ENCODE peak calls at places on chromosome 17, in eight cellular contexts. One of them, this sample, is unnamed.
A peak's percentile ranks its signal among the peaks of the same experiment; 100 is the strongest.

GRCh38 chr17:66330646-66331037 is 28.2 kb downstream of the PRKCA start:
- DNase-seq in cardiac muscle cell: no peak
- DNase-seq in tibial nerve: no peak
- DNase-seq in right atrium auricular region: no peak
- DNase-seq in colonic mucosa: no peak
- DNase-seq in transverse colon: no peak
- DNase-seq in ascending aorta: no peak
- DNase-seq in thoracic aorta: no peak
- DNase-seq in this sample: no peak

GRCh38 chr17:66655861-66656260 is 179.1 kb upstream of the CACNG5 start:
- DNase-seq in cardiac muscle cell: peak; percentile 55
- DNase-seq in tibial nerve: no peak
- DNase-seq in right atrium auricular region: no peak
- DNase-seq in colonic mucosa: no peak
- DNase-seq in transverse colon: no peak
- DNase-seq in ascending aorta: no peak
- DNase-seq in thoracic aorta: no peak
- DNase-seq in this sample: no peak

GRCh38 chr17:32627233-32628008 is 140.6 kb downstream of the CDK5R1 start:
- DNase-seq in cardiac muscle cell: peak; percentile 35
- DNase-seq in tibial nerve: no peak
- DNase-seq in right atrium auricular region: no peak
- DNase-seq in colonic mucosa: no peak
- DNase-seq in transverse colon: no peak
- DNase-seq in ascending aorta: no peak
- DNase-seq in thoracic aorta: no peak
- DNase-seq in this sample: no peak

GRCh38 chr17:11182430-11182829 is 58.6 kb upstream of the SHISA6 start:
- DNase-seq in cardiac muscle cell: no peak
- DNase-seq in tibial nerve: no peak
- DNase-seq in right atrium auricular region: no peak
- DNase-seq in colonic mucosa: peak; percentile 21
- DNase-seq in transverse colon: no peak
- DNase-seq in ascending aorta: no peak
- DNase-seq in thoracic aorta: no peak
- DNase-seq in this sample: no peak

GRCh38 chr17:48871551-48872351 is 20.8 kb upstream of the ATP5MC1 start:
- DNase-seq in cardiac muscle cell: peak; percentile 25
- DNase-seq in tibial nerve: peak; percentile 45
- DNase-seq in right atrium auricular region: no peak
- DNase-seq in colonic mucosa: peak; percentile 91
- DNase-seq in transverse colon: peak; percentile 86
- DNase-seq in ascending aorta: no peak
- DNase-seq in thoracic aorta: no peak
- DNase-seq in this sample: no peak

GRCh38 chr17:30414486-30414885 is 35.8 kb downstream of the CPD start:
- DNase-seq in cardiac muscle cell: no peak
- DNase-seq in tibial nerve: no peak
- DNase-seq in right atrium auricular region: no peak
- DNase-seq in colonic mucosa: no peak
- DNase-seq in transverse colon: no peak
- DNase-seq in ascending aorta: no peak
- DNase-seq in thoracic aorta: no peak
- DNase-seq in this sample: peak; percentile 48

GRCh38 chr17:57459286-57459915 is 203.1 kb downstream of the MSI2 start:
- DNase-seq in cardiac muscle cell: peak; percentile 57
- DNase-seq in tibial nerve: no peak
- DNase-seq in right atrium auricular region: no peak
- DNase-seq in colonic mucosa: no peak
- DNase-seq in transverse colon: no peak
- DNase-seq in ascending aorta: no peak
- DNase-seq in thoracic aorta: no peak
- DNase-seq in this sample: no peak

GRCh38 chr17:34503804-34504203 is 75.6 kb upstream of the TMEM132E start:
- DNase-seq in cardiac muscle cell: peak; percentile 23
- DNase-seq in tibial nerve: no peak
- DNase-seq in right atrium auricular region: no peak
- DNase-seq in colonic mucosa: no peak
- DNase-seq in transverse colon: peak; percentile 14
- DNase-seq in ascending aorta: no peak
- DNase-seq in thoracic aorta: no peak
- DNase-seq in this sample: no peak

GRCh38 chr17:61167050-61167449 is 232.6 kb upstream of the TBX2 start:
- DNase-seq in cardiac muscle cell: no peak
- DNase-seq in tibial nerve: no peak
- DNase-seq in right atrium auricular region: no peak
- DNase-seq in colonic mucosa: no peak
- DNase-seq in transverse colon: no peak
- DNase-seq in ascending aorta: no peak
- DNase-seq in thoracic aorta: no peak
- DNase-seq in this sample: no peak

GRCh38 chr17:17081304-17081940 is 39.2 kb downstream of the MPRIP start:
- DNase-seq in cardiac muscle cell: peak; percentile 24
- DNase-seq in tibial nerve: no peak
- DNase-seq in right atrium auricular region: no peak
- DNase-seq in colonic mucosa: no peak
- DNase-seq in transverse colon: no peak
- DNase-seq in ascending aorta: no peak
- DNase-seq in thoracic aorta: no peak
- DNase-seq in this sample: no peak

GRCh38 chr17:47622179-47622549 is 27.6 kb upstream of the KPNB1 start:
- DNase-seq in cardiac muscle cell: peak; percentile 13
- DNase-seq in tibial nerve: no peak
- DNase-seq in right atrium auricular region: no peak
- DNase-seq in colonic mucosa: no peak
- DNase-seq in transverse colon: no peak
- DNase-seq in ascending aorta: no peak
- DNase-seq in thoracic aorta: no peak
- DNase-seq in this sample: no peak

GRCh38 chr17:3965123-3965800 is 1.0 kb upstream of the ATP2A3 start:
- DNase-seq in cardiac muscle cell: peak; percentile 58
- DNase-seq in tibial nerve: peak; percentile 31
- DNase-seq in right atrium auricular region: peak; percentile 66
- DNase-seq in colonic mucosa: peak; percentile 94
- DNase-seq in transverse colon: peak; percentile 91
- DNase-seq in ascending aorta: peak; percentile 80
- DNase-seq in thoracic aorta: no peak
- DNase-seq in this sample: no peak

GRCh38 chr17:56779898-56780777 is 53.6 kb downstream of the C17orf67 start:
- DNase-seq in cardiac muscle cell: peak; percentile 75
- DNase-seq in tibial nerve: peak; percentile 52
- DNase-seq in right atrium auricular region: peak; percentile 82
- DNase-seq in colonic mucosa: peak; percentile 79
- DNase-seq in transverse colon: peak; percentile 82
- DNase-seq in ascending aorta: peak; percentile 83
- DNase-seq in thoracic aorta: peak; percentile 3
- DNase-seq in this sample: no peak

GRCh38 chr17:8288336-8289102 is at the start of gene RANGRF:
- DNase-seq in cardiac muscle cell: peak; percentile 89
- DNase-seq in tibial nerve: peak; percentile 87
- DNase-seq in right atrium auricular region: peak; percentile 91
- DNase-seq in colonic mucosa: peak; percentile 95
- DNase-seq in transverse colon: peak; percentile 93
- DNase-seq in ascending aorta: peak; percentile 93
- DNase-seq in thoracic aorta: peak; percentile 57
- DNase-seq in this sample: no peak
- TF ChIP-seq CTCF in cardiac muscle cell: no peak
- TF ChIP-seq CTCF in tibial nerve: peak; percentile 13
- TF ChIP-seq CTCF in right atrium auricular region: no peak
- TF ChIP-seq CTCF in colonic mucosa: no peak
- TF ChIP-seq CTCF in transverse colon: no peak
- TF ChIP-seq CTCF in ascending aorta: no peak
- TF ChIP-seq CTCF in thoracic aorta: no peak
- TF ChIP-seq CTCF in this sample: no peak

DNA sequence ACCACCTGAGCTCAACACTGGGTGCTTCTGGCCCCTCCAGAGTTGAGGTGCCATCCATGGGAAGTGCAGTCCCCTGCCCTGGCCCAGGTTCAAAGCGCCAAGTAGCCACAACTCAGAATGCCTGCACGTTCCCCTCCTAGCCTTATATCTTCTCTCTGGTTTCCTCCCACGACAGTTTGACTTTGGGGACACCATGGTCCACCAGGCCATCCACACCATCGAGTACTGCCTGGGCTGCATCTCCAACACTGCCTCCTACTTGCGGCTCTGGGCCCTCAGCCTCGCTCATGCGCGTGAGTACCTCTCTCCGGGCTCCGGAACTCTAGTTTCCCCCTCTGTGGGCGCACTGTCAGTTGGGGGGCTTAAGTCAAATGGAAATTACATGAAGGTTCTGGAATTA is 22.4 kb upstream of the NAGLU start:
- DNase-seq in cardiac muscle cell: no peak
- DNase-seq in tibial nerve: no peak
- DNase-seq in right atrium auricular region: no peak
- DNase-seq in colonic mucosa: no peak
- DNase-seq in transverse colon: no peak
- DNase-seq in ascending aorta: no peak
- DNase-seq in thoracic aorta: no peak
- DNase-seq in this sample: no peak
- H3K36me3 ChIP-seq in cardiac muscle cell: peaks cover 8% of the 10 kb centered on the region
- H3K36me3 ChIP-seq in tibial nerve: peaks cover 49% of the 10 kb centered on the region
- H3K36me3 ChIP-seq in right atrium auricular region: peaks cover 40% of the 10 kb centered on the region
- H3K36me3 ChIP-seq in colonic mucosa: no peaks in the 10 kb centered on the region
- H3K36me3 ChIP-seq in transverse colon: peaks cover 10% of the 10 kb centered on the region
- H3K36me3 ChIP-seq in ascending aorta: peaks cover 35% of the 10 kb centered on the region
- H3K36me3 ChIP-seq in thoracic aorta: no peaks in the 10 kb centered on the region
- H3K36me3 ChIP-seq in this sample: peaks cover 12% of the 10 kb centered on the region

GRCh38 chr17:81083125-81083765 is 48.3 kb downstream of the BAIAP2 start:
- DNase-seq in cardiac muscle cell: no peak
- DNase-seq in tibial nerve: no peak
- DNase-seq in right atrium auricular region: no peak
- DNase-seq in colonic mucosa: no peak
- DNase-seq in transverse colon: no peak
- DNase-seq in ascending aorta: no peak
- DNase-seq in thoracic aorta: no peak
- DNase-seq in this sample: no peak

GRCh38 chr17:81082177-81083073 is 47.5 kb downstream of the BAIAP2 start:
- DNase-seq in cardiac muscle cell: no peak
- DNase-seq in tibial nerve: no peak
- DNase-seq in right atrium auricular region: no peak
- DNase-seq in colonic mucosa: no peak
- DNase-seq in transverse colon: no peak
- DNase-seq in ascending aorta: no peak
- DNase-seq in thoracic aorta: no peak
- DNase-seq in this sample: no peak

GRCh38 chr17:81081217-81081616 is 46.3 kb downstream of the BAIAP2 start:
- DNase-seq in cardiac muscle cell: no peak
- DNase-seq in tibial nerve: no peak
- DNase-seq in right atrium auricular region: no peak
- DNase-seq in colonic mucosa: no peak
- DNase-seq in transverse colon: no peak
- DNase-seq in ascending aorta: no peak
- DNase-seq in thoracic aorta: no peak
- DNase-seq in this sample: no peak

GRCh38 chr17:81081619-81082176 is 46.7 kb downstream of the BAIAP2 start:
- DNase-seq in cardiac muscle cell: no peak
- DNase-seq in tibial nerve: no peak
- DNase-seq in right atrium auricular region: no peak
- DNase-seq in colonic mucosa: no peak
- DNase-seq in transverse colon: no peak
- DNase-seq in ascending aorta: no peak
- DNase-seq in thoracic aorta: no peak
- DNase-seq in this sample: no peak

DNA sequence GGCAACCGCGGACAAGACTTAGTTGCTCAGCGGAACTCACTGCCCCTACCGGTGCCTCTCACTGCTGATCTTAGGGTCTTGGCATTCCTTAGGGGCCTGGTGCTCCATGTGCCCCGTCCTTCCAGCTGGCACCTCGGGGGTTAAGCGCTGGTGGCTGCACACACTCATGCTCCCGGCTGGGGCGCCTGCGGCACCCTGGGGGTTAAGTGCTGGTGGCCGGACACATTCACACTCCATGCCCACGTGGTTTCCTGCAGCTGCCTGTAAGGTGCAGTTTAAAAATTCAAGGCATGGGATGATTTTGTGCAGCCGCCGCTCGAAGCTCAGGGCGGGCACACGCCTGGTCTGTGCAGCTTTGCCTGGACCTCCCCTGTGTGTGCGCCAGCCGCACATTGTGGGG is 45.1 kb downstream of the BAIAP2 start:
- DNase-seq in cardiac muscle cell: no peak
- DNase-seq in tibial nerve: no peak
- DNase-seq in right atrium auricular region: no peak
- DNase-seq in colonic mucosa: no peak
- DNase-seq in transverse colon: no peak
- DNase-seq in ascending aorta: no peak
- DNase-seq in thoracic aorta: no peak
- DNase-seq in this sample: no peak
- TF ChIP-seq CTCF in cardiac muscle cell: no peak
- TF ChIP-seq CTCF in tibial nerve: no peak
- TF ChIP-seq CTCF in right atrium auricular region: no peak
- TF ChIP-seq CTCF in colonic mucosa: no peak
- TF ChIP-seq CTCF in transverse colon: no peak
- TF ChIP-seq CTCF in ascending aorta: no peak
- TF ChIP-seq CTCF in thoracic aorta: no peak
- TF ChIP-seq CTCF in this sample: no peak

GRCh38 chr17:82767041-82767754 is 15.3 kb downstream of the TBCD start:
- DNase-seq in cardiac muscle cell: peak; percentile 60
- DNase-seq in tibial nerve: peak; percentile 58
- DNase-seq in right atrium auricular region: no peak
- DNase-seq in colonic mucosa: peak; percentile 85
- DNase-seq in transverse colon: peak; percentile 72
- DNase-seq in ascending aorta: no peak
- DNase-seq in thoracic aorta: no peak
- DNase-seq in this sample: no peak

GRCh38 chr17:82769041-82769440 is 17.2 kb downstream of the TBCD start:
- DNase-seq in cardiac muscle cell: no peak
- DNase-seq in tibial nerve: no peak
- DNase-seq in right atrium auricular region: no peak
- DNase-seq in colonic mucosa: no peak
- DNase-seq in transverse colon: no peak
- DNase-seq in ascending aorta: no peak
- DNase-seq in thoracic aorta: no peak
- DNase-seq in this sample: no peak

GRCh38 chr17:82776454-82776853 is 24.6 kb downstream of the TBCD start:
- DNase-seq in cardiac muscle cell: no peak
- DNase-seq in tibial nerve: no peak
- DNase-seq in right atrium auricular region: no peak
- DNase-seq in colonic mucosa: no peak
- DNase-seq in transverse colon: no peak
- DNase-seq in ascending aorta: no peak
- DNase-seq in thoracic aorta: no peak
- DNase-seq in this sample: no peak

GRCh38 chr17:82775033-82775823 is 23.4 kb downstream of the TBCD start:
- DNase-seq in cardiac muscle cell: peak; percentile 58
- DNase-seq in tibial nerve: peak; percentile 50
- DNase-seq in right atrium auricular region: no peak
- DNase-seq in colonic mucosa: peak; percentile 77
- DNase-seq in transverse colon: peak; percentile 76
- DNase-seq in ascending aorta: peak; percentile 75
- DNase-seq in thoracic aorta: no peak
- DNase-seq in this sample: no peak

DNA sequence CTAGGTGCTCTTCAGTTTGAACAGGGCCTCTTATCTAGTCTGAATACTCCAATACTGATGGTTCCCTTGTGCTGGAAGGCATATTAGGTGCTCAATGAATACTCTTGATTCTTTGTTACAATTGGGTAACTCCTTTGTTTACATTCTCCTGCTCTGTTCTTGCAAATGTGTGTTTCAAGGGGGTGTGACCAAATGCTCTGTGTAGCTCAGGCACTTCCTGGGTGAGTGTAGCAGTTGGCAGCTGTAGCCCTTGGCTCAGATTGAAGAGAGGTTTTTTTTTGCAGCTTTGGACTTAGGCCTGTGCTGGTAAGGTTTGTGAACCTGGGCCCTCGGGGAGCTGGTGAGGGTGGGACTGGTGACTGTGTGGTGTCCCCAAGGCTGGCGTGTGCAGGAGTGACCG is 20.2 kb downstream of the TBCD start:
- DNase-seq in cardiac muscle cell: peak; percentile 63
- DNase-seq in tibial nerve: no peak
- DNase-seq in right atrium auricular region: no peak
- DNase-seq in colonic mucosa: peak; percentile 71
- DNase-seq in transverse colon: peak; percentile 62
- DNase-seq in ascending aorta: no peak
- DNase-seq in thoracic aorta: no peak
- DNase-seq in this sample: no peak
- H3K36me3 ChIP-seq in cardiac muscle cell: peaks cover 16% of the 10 kb centered on the region
- H3K36me3 ChIP-seq in tibial nerve: peaks cover 65% of the 10 kb centered on the region
- H3K36me3 ChIP-seq in right atrium auricular region: peaks cover 38% of the 10 kb centered on the region
- H3K36me3 ChIP-seq in colonic mucosa: no peaks in the 10 kb centered on the region
- H3K36me3 ChIP-seq in transverse colon: no peaks in the 10 kb centered on the region
- H3K36me3 ChIP-seq in ascending aorta: peaks cover 50% of the 10 kb centered on the region
- H3K36me3 ChIP-seq in thoracic aorta: peaks cover 7% of the 10 kb centered on the region
- H3K36me3 ChIP-seq in this sample: peaks cover 5% of the 10 kb centered on the region